ENCODE peak calls at places on chromosomes 3 and 15, in eight cellular contexts. One of them, this sample, is unnamed.

GRCh38 chr3:115470254-115470653 is 153.1 kb upstream of the GAP43 start:
- DNase-seq in aorta: no peak
- DNase-seq in heart left ventricle: no peak
- DNase-seq in hepatocyte: no peak
- DNase-seq in left lung: no peak
- DNase-seq in adrenal gland: no peak
- DNase-seq in right atrium auricular region: no peak
- DNase-seq in endothelial cell of umbilical vein: no peak
- DNase-seq in this sample: no peak

GRCh38 chr3:40924559-40925058 is 274.7 kb upstream of the CTNNB1 start:
- DNase-seq in aorta: no peak
- DNase-seq in heart left ventricle: no peak
- DNase-seq in hepatocyte: no peak
- DNase-seq in left lung: no peak
- DNase-seq in adrenal gland: no peak
- DNase-seq in right atrium auricular region: no peak
- DNase-seq in endothelial cell of umbilical vein: no peak
- DNase-seq in this sample: no peak

GRCh38 chr3:177263615-177264365 is 66.5 kb upstream of the TBL1XR1 start:
- DNase-seq in aorta: no peak
- DNase-seq in heart left ventricle: no peak
- DNase-seq in hepatocyte: no peak
- DNase-seq in left lung: no peak
- DNase-seq in adrenal gland: no peak
- DNase-seq in right atrium auricular region: peak; percentile 40
- DNase-seq in endothelial cell of umbilical vein: no peak
- DNase-seq in this sample: no peak

GRCh38 chr3:189710620-189711388 is 79.6 kb downstream of the TP63 start:
- DNase-seq in aorta: peak; percentile 56
- DNase-seq in heart left ventricle: peak; percentile 58
- DNase-seq in hepatocyte: peak; percentile 61
- DNase-seq in left lung: peak; percentile 34
- DNase-seq in adrenal gland: peak; percentile 43
- DNase-seq in right atrium auricular region: no peak
- DNase-seq in endothelial cell of umbilical vein: peak; percentile 95
- DNase-seq in this sample: no peak

GRCh38 chr3:155960060-155960459 is 89.6 kb downstream of the GMPS start:
- DNase-seq in aorta: no peak
- DNase-seq in heart left ventricle: no peak
- DNase-seq in hepatocyte: peak; percentile 30
- DNase-seq in left lung: no peak
- DNase-seq in adrenal gland: no peak
- DNase-seq in right atrium auricular region: no peak
- DNase-seq in endothelial cell of umbilical vein: no peak
- DNase-seq in this sample: peak; percentile 85

GRCh38 chr15:69755571-69756310 is 303.1 kb downstream of the RPLP1 start:
- DNase-seq in aorta: no peak
- DNase-seq in heart left ventricle: no peak
- DNase-seq in hepatocyte: no peak
- DNase-seq in left lung: no peak
- DNase-seq in adrenal gland: no peak
- DNase-seq in right atrium auricular region: no peak
- DNase-seq in endothelial cell of umbilical vein: no peak
- DNase-seq in this sample: peak; percentile 29

GRCh38 chr3:36514171-36514570 is 133.9 kb downstream of the STAC start:
- DNase-seq in aorta: no peak
- DNase-seq in heart left ventricle: no peak
- DNase-seq in hepatocyte: no peak
- DNase-seq in left lung: no peak
- DNase-seq in adrenal gland: no peak
- DNase-seq in right atrium auricular region: no peak
- DNase-seq in endothelial cell of umbilical vein: no peak
- DNase-seq in this sample: no peak

GRCh38 chr3:67415504-67415903 is 238.9 kb downstream of the SUCLG2 start:
- DNase-seq in aorta: no peak
- DNase-seq in heart left ventricle: no peak
- DNase-seq in hepatocyte: no peak
- DNase-seq in left lung: no peak
- DNase-seq in adrenal gland: no peak
- DNase-seq in right atrium auricular region: no peak
- DNase-seq in endothelial cell of umbilical vein: no peak
- DNase-seq in this sample: no peak

GRCh38 chr3:196796317-196796716 is 56.7 kb downstream of the PAK2 start:
- DNase-seq in aorta: no peak
- DNase-seq in heart left ventricle: no peak
- DNase-seq in hepatocyte: no peak
- DNase-seq in left lung: no peak
- DNase-seq in adrenal gland: no peak
- DNase-seq in right atrium auricular region: no peak
- DNase-seq in endothelial cell of umbilical vein: no peak
- DNase-seq in this sample: no peak

GRCh38 chr3:171614318-171614967 is 154.2 kb upstream of the TNIK start:
- DNase-seq in aorta: no peak
- DNase-seq in heart left ventricle: peak; percentile 30
- DNase-seq in hepatocyte: peak; percentile 38
- DNase-seq in left lung: no peak
- DNase-seq in adrenal gland: no peak
- DNase-seq in right atrium auricular region: no peak
- DNase-seq in endothelial cell of umbilical vein: peak; percentile 37
- DNase-seq in this sample: peak; percentile 65

GRCh38 chr3:43647331-43648166 is 25.7 kb upstream of the ANO10 start:
- DNase-seq in aorta: no peak
- DNase-seq in heart left ventricle: no peak
- DNase-seq in hepatocyte: no peak
- DNase-seq in left lung: no peak
- DNase-seq in adrenal gland: no peak
- DNase-seq in right atrium auricular region: no peak
- DNase-seq in endothelial cell of umbilical vein: no peak
- DNase-seq in this sample: peak; percentile 20

GRCh38 chr15:101209285-101209821 is 42.5 kb downstream of the CHSY1 start:
- DNase-seq in aorta: no peak
- DNase-seq in heart left ventricle: no peak
- DNase-seq in hepatocyte: no peak
- DNase-seq in left lung: no peak
- DNase-seq in adrenal gland: no peak
- DNase-seq in right atrium auricular region: no peak
- DNase-seq in endothelial cell of umbilical vein: peak; percentile 53
- DNase-seq in this sample: no peak

GRCh38 chr3:55164876-55165275 is 237.0 kb upstream of the LRTM1 start:
- DNase-seq in aorta: no peak
- DNase-seq in heart left ventricle: no peak
- DNase-seq in hepatocyte: no peak
- DNase-seq in left lung: no peak
- DNase-seq in adrenal gland: no peak
- DNase-seq in right atrium auricular region: no peak
- DNase-seq in endothelial cell of umbilical vein: no peak
- DNase-seq in this sample: no peak

GRCh38 chr3:163071684-163072083 is 1575.1 kb downstream of the OTOL1 start:
- DNase-seq in aorta: no peak
- DNase-seq in heart left ventricle: no peak
- DNase-seq in hepatocyte: no peak
- DNase-seq in left lung: no peak
- DNase-seq in adrenal gland: no peak
- DNase-seq in right atrium auricular region: no peak
- DNase-seq in endothelial cell of umbilical vein: no peak
- DNase-seq in this sample: no peak

GRCh38 chr15:89482139-89482538 is 14.2 kb downstream of the RHCG start:
- DNase-seq in aorta: no peak
- DNase-seq in heart left ventricle: no peak
- DNase-seq in hepatocyte: no peak
- DNase-seq in left lung: no peak
- DNase-seq in adrenal gland: no peak
- DNase-seq in right atrium auricular region: no peak
- DNase-seq in endothelial cell of umbilical vein: no peak
- DNase-seq in this sample: no peak

GRCh38 chr3:170869645-170870593 is at the start of gene RPL22L1:
- DNase-seq in aorta: peak; percentile 97
- DNase-seq in heart left ventricle: peak; percentile 94
- DNase-seq in hepatocyte: peak; percentile 96
- DNase-seq in left lung: peak; percentile 96
- DNase-seq in adrenal gland: peak; percentile 94
- DNase-seq in right atrium auricular region: peak; percentile 97
- DNase-seq in endothelial cell of umbilical vein: peak; percentile 94
- DNase-seq in this sample: peak; percentile 96

GRCh38 chr3:48194446-48195071 is 6.3 kb upstream of the CDC25A start:
- DNase-seq in aorta: no peak
- DNase-seq in heart left ventricle: no peak
- DNase-seq in hepatocyte: peak; percentile 77
- DNase-seq in left lung: no peak
- DNase-seq in adrenal gland: peak; percentile 55
- DNase-seq in right atrium auricular region: peak; percentile 70
- DNase-seq in endothelial cell of umbilical vein: peak; percentile 63
- DNase-seq in this sample: peak; percentile 74

GRCh38 chr3:40827942-40828688 is 303.4 kb downstream of the ZNF621 start:
- DNase-seq in aorta: peak; percentile 77
- DNase-seq in heart left ventricle: peak; percentile 44
- DNase-seq in hepatocyte: peak; percentile 10
- DNase-seq in left lung: peak; percentile 43
- DNase-seq in adrenal gland: peak; percentile 31
- DNase-seq in right atrium auricular region: peak; percentile 87
- DNase-seq in endothelial cell of umbilical vein: no peak
- DNase-seq in this sample: peak; percentile 9

GRCh38 chr3:39870706-39871105 is 61.3 kb downstream of the MYRIP start:
- DNase-seq in aorta: no peak
- DNase-seq in heart left ventricle: no peak
- DNase-seq in hepatocyte: no peak
- DNase-seq in left lung: no peak
- DNase-seq in adrenal gland: no peak
- DNase-seq in right atrium auricular region: no peak
- DNase-seq in endothelial cell of umbilical vein: peak; percentile 42
- DNase-seq in this sample: peak; percentile 4

DNA sequence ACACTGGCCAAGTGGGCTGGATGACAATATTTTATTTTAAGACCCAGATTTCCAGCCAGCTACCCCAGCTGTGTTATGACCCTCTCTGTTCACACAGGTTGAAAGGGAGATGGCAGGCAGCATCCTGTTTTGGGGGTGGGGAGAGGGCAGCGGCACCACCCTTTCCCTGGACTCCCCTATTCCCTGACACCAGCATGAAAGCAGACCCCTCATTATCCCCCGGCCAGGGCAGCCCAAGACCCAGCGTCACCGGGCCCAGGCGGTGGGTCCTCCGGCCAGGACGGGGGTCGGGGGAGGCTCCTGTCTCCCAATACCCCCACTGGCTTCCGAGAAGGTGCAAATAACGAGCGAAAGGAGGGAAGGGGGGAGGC is 127.6 kb upstream of the MEF2A start:
- DNase-seq in aorta: peak; percentile 35
- DNase-seq in heart left ventricle: peak; percentile 14
- DNase-seq in hepatocyte: no peak
- DNase-seq in left lung: no peak
- DNase-seq in adrenal gland: no peak
- DNase-seq in right atrium auricular region: peak; percentile 52
- DNase-seq in endothelial cell of umbilical vein: no peak
- DNase-seq in this sample: no peak
- H3K4me3 ChIP-seq in aorta: no peak overlapping the region
- H3K4me3 ChIP-seq in heart left ventricle: no peak overlapping the region
- H3K4me3 ChIP-seq in hepatocyte: no peak overlapping the region
- H3K4me3 ChIP-seq in left lung: no peak overlapping the region
- H3K4me3 ChIP-seq in adrenal gland: no peak overlapping the region
- H3K4me3 ChIP-seq in right atrium auricular region: no peak overlapping the region
- H3K4me3 ChIP-seq in endothelial cell of umbilical vein: no peak overlapping the region
- H3K4me3 ChIP-seq in this sample: no peak overlapping the region

GRCh38 chr3:28949580-28949979 is 331.3 kb upstream of the RBMS3 start:
- DNase-seq in aorta: no peak
- DNase-seq in heart left ventricle: no peak
- DNase-seq in hepatocyte: no peak
- DNase-seq in left lung: no peak
- DNase-seq in adrenal gland: no peak
- DNase-seq in right atrium auricular region: no peak
- DNase-seq in endothelial cell of umbilical vein: no peak
- DNase-seq in this sample: no peak

GRCh38 chr3:28950614-28951013 is 330.3 kb upstream of the RBMS3 start:
- DNase-seq in aorta: no peak
- DNase-seq in heart left ventricle: no peak
- DNase-seq in hepatocyte: no peak
- DNase-seq in left lung: no peak
- DNase-seq in adrenal gland: no peak
- DNase-seq in right atrium auricular region: no peak
- DNase-seq in endothelial cell of umbilical vein: no peak
- DNase-seq in this sample: no peak

GRCh38 chr3:28951773-28952556 is 328.9 kb upstream of the RBMS3 start:
- DNase-seq in aorta: no peak
- DNase-seq in heart left ventricle: no peak
- DNase-seq in hepatocyte: no peak
- DNase-seq in left lung: no peak
- DNase-seq in adrenal gland: no peak
- DNase-seq in right atrium auricular region: no peak
- DNase-seq in endothelial cell of umbilical vein: no peak
- DNase-seq in this sample: no peak

GRCh38 chr3:28948685-28949084 is 332.2 kb upstream of the RBMS3 start:
- DNase-seq in aorta: no peak
- DNase-seq in heart left ventricle: no peak
- DNase-seq in hepatocyte: no peak
- DNase-seq in left lung: no peak
- DNase-seq in adrenal gland: no peak
- DNase-seq in right atrium auricular region: no peak
- DNase-seq in endothelial cell of umbilical vein: no peak
- DNase-seq in this sample: no peak
- H3K9me3 ChIP-seq in aorta: no peaks in the 10 kb centered on the region
- H3K9me3 ChIP-seq in heart left ventricle: no peaks in the 10 kb centered on the region
- H3K9me3 ChIP-seq in hepatocyte: no peaks in the 10 kb centered on the region
- H3K9me3 ChIP-seq in left lung: no peaks in the 10 kb centered on the region
- H3K9me3 ChIP-seq in adrenal gland: no peaks in the 10 kb centered on the region
- H3K9me3 ChIP-seq in right atrium auricular region: no peaks in the 10 kb centered on the region
- H3K9me3 ChIP-seq in endothelial cell of umbilical vein: no peaks in the 10 kb centered on the region
- H3K9me3 ChIP-seq in this sample: no peaks in the 10 kb centered on the region

GRCh38 chr3:167032267-167032876 is 347.7 kb downstream of the ZBBX start:
- DNase-seq in aorta: no peak
- DNase-seq in heart left ventricle: no peak
- DNase-seq in hepatocyte: peak; percentile 81
- DNase-seq in left lung: no peak
- DNase-seq in adrenal gland: peak; percentile 8
- DNase-seq in right atrium auricular region: no peak
- DNase-seq in endothelial cell of umbilical vein: no peak
- DNase-seq in this sample: peak; percentile 55
- H3K4me3 ChIP-seq in aorta: no peak overlapping the region
- H3K4me3 ChIP-seq in heart left ventricle: no peak overlapping the region
- H3K4me3 ChIP-seq in hepatocyte: no peak overlapping the region
- H3K4me3 ChIP-seq in left lung: no peak overlapping the region
- H3K4me3 ChIP-seq in adrenal gland: no peak overlapping the region
- H3K4me3 ChIP-seq in right atrium auricular region: no peak overlapping the region
- H3K4me3 ChIP-seq in endothelial cell of umbilical vein: no peak overlapping the region
- H3K4me3 ChIP-seq in this sample: no peak overlapping the region

DNA sequence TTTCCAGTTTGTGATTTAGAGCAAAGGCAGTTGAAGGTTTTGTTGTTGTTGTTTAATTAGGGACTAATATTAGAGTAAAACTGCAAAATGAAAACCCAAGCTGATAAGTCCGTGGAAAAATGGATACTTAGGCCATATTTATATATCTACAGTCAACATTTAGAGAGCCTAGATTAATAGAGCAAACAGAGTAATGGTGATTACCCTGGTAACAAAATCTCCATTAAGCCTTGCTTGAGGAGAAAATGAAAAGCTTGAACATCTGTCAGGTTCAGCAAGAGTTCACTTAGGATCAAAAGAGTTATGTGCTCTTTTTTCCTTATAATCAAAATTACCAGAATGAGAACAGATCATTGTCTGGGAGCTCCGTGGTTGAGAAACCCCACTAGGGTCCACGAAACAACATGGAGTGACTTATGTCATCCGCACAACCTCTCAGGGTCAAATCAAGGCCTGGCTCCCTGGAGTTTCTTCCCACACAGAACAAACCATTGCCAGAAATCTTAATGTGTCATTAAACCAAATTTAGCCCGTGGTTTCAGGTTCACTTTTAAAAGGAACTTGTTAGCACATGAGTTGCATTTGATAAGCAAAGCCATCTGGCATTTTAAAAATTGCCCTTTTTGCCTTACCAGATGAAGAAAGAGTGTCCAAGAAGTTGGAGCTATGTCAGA is 381.2 kb downstream of the GABRB3 start:
- DNase-seq in aorta: no peak
- DNase-seq in heart left ventricle: no peak
- DNase-seq in hepatocyte: no peak
- DNase-seq in left lung: no peak
- DNase-seq in adrenal gland: no peak
- DNase-seq in right atrium auricular region: no peak
- DNase-seq in endothelial cell of umbilical vein: no peak
- DNase-seq in this sample: no peak
- H3K9me3 ChIP-seq in aorta: no peaks in the 10 kb centered on the region
- H3K9me3 ChIP-seq in heart left ventricle: no peaks in the 10 kb centered on the region
- H3K9me3 ChIP-seq in hepatocyte: no peaks in the 10 kb centered on the region
- H3K9me3 ChIP-seq in left lung: no peaks in the 10 kb centered on the region
- H3K9me3 ChIP-seq in adrenal gland: no peaks in the 10 kb centered on the region
- H3K9me3 ChIP-seq in right atrium auricular region: no peaks in the 10 kb centered on the region
- H3K9me3 ChIP-seq in endothelial cell of umbilical vein: peaks cover 14% of the 10 kb centered on the region
- H3K9me3 ChIP-seq in this sample: no peaks in the 10 kb centered on the region